ENCODE peak calls at places on chromosomes 12 and 14, in six cellular contexts. T is IMR-90, E is K562, H is upper lobe of left lung, A is A549, K is MM.1S. J is an unnamed sample. For H3K4me1, the result is how much of the 10 kb centered on the place peaks cover.

GRCh38 chr12:72390146-72390545 is 118.0 kb downstream of the TRHDE start:
- DNase-seq in T (no peak), E (no peak), H (no peak), A (no peak), K (no peak), J (no peak)

GRCh38 chr12:49345840-49346658 is 639 bp upstream of the DNAJC22 start:
- DNase-seq in T (no peak), E (peak), H (peak), A (no peak), K (no peak), J (no peak)

GRCh38 chr12:116159175-116159574 is 118.3 kb downstream of the MED13L start:
- DNase-seq in T (peak), E (no peak), H (no peak), A (no peak), K (no peak), J (no peak)

GRCh38 chr12:45192041-45192695 is 23.7 kb upstream of the ANO6 start:
- DNase-seq in T (peak), E (peak), H (no peak), A (peak), K (no peak), J (no peak)

GRCh38 chr14:102608064-102608446 is 15.6 kb downstream of the RCOR1 start:
- DNase-seq in T (no peak), E (no peak), H (no peak), A (no peak), K (no peak), J (no peak)

GRCh38 chr12:55019784-55020183 is at the start of gene NEUROD4:
- DNase-seq in T (peak), E (peak), H (peak), A (no peak), K (peak), J (peak)

GRCh38 chr14:73472182-73473114 is 14.1 kb upstream of the NUMB start:
- DNase-seq in T (peak), E (peak), H (no peak), A (peak), K (peak), J (peak)

GRCh38 chr14:69629225-69630127 is 18.1 kb downstream of the SUSD6 start:
- DNase-seq in T (peak), E (no peak), H (no peak), A (no peak), K (peak), J (no peak)

GRCh38 chr12:31300341-31300740 is 25.6 kb downstream of the SINHCAF start:
- DNase-seq in T (no peak), E (no peak), H (no peak), A (no peak), K (no peak), J (no peak)

GRCh38 chr12:129067482-129067881 is 214.2 kb downstream of the GLT1D1 start:
- DNase-seq in T (no peak), E (no peak), H (no peak), A (no peak), K (no peak), J (no peak)

GRCh38 chr14:36947362-36947761 is 225.0 kb downstream of the SLC25A21 start:
- DNase-seq in T (peak), E (no peak), H (no peak), A (no peak), K (no peak), J (no peak)

GRCh38 chr12:12975322-12976077 is 23.5 kb upstream of the GPRC5D start:
- DNase-seq in T (peak), E (peak), H (peak), A (peak), K (peak), J (no peak)

GRCh38 chr14:62710811-62711210 is 334.4 kb downstream of the KCNH5 start:
- DNase-seq in T (no peak), E (no peak), H (no peak), A (no peak), K (no peak), J (no peak)

GRCh38 chr12:115519359-115519758 is 758.1 kb downstream of the MED13L start:
- DNase-seq in T (no peak), E (no peak), H (no peak), A (no peak), K (no peak), J (no peak)

GRCh38 chr14:74616996-74617700 is 5.1 kb upstream of the LTBP2 start:
- DNase-seq in T (no peak), E (no peak), H (no peak), A (no peak), K (no peak), J (no peak)
- H3K27ac ChIP-seq in T (peak), E (no peak), H (no peak), A (peak), K (no peak), J (no peak)

GRCh38 chr14:105325716-105326567 is 11.4 kb downstream of the PACS2 start:
- DNase-seq in T (no peak), E (no peak), H (no peak), A (no peak), K (no peak), J (no peak)

GRCh38 chr14:105324871-105325270 is 10.3 kb downstream of the PACS2 start:
- DNase-seq in T (no peak), E (no peak), H (no peak), A (no peak), K (no peak), J (no peak)

GRCh38 chr14:105326891-105327694 is 12.5 kb downstream of the PACS2 start:
- DNase-seq in T (no peak), E (no peak), H (no peak), A (no peak), K (no peak), J (no peak)

GRCh38 chr14:105325303-105325702 is 10.8 kb downstream of the PACS2 start:
- DNase-seq in T (no peak), E (no peak), H (no peak), A (no peak), K (no peak), J (no peak)

GRCh38 chr14:105326568-105326867 is 12.0 kb downstream of the PACS2 start:
- DNase-seq in T (no peak), E (no peak), H (no peak), A (no peak), K (no peak), J (no peak)
- H3K4me1 ChIP-seq in T (under half), E (half or more), H (half or more), A (under half), K (under half), J (under half)

DNA sequence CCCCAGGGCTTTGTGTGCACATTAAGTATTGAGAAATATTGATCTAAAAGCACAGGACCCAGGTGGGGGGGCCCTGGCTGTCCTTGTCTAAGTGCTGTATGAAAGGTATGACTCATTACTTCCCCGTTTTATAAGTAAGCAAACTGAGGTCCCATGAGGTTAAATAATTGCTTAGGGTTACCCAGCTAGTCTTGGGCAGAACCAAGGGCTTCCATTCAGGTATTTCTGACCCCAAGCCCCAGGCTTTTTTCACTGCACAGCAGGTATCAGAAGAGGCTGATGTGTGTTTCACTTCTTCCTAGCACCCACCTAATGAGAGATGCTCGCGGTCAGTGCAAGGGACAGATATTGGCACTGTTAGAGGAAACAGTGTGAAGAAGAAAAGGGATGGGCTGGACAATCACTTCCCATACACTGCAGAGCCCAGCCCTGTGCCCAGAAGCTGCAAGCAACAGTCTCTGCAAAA is 4.7 kb upstream of the TC2N start:
- DNase-seq in T (no peak), E (no peak), H (peak), A (no peak), K (no peak), J (peak)
- H3K4me3 ChIP-seq in T (no peak), E (no peak), H (peak), A (no peak), K (no peak), J (peak)

DNA sequence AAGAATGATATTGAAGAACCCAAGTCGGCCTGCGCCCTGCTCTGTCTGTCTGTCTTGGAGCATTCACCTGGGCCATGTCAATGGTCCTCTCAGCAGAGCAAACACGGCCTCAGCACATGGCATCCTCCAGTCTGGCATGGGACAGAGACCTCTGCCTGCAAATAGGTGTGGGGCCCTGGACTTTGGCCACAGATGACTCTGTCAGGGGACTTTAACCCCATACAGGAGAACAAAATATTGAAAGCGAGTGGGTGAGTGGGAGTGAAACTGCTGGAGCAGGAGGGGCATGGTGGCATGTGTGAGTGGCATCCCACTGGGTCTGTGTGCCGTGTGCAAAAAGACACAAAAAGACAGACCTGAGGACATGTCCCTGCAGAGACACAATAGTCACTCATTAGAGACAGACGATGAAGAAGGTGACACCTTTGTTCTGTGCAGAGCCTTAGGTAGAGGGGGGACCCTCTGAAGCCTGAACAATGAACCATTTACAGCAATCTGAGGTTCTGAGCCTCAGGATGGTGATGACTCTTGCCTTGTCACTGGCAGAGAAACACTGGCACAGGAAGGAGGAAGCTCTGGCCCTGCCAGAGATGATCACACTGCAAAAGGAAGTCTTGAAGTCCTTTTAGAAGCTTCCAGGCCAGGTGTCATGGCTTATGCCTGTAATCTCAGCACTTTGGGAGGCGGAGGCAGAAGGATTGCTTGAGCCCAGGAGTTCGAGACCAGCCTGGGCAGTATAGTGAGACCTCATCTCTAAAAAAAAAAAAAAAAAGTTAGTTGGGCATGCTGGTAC is 7.5 kb downstream of the LAG3 start:
- DNase-seq in T (no peak), E (no peak), H (no peak), A (no peak), K (no peak), J (no peak)
- H3K27ac ChIP-seq in T (no peak), E (no peak), H (no peak), A (no peak), K (no peak), J (no peak)